ENCODE peak calls at places on chromosomes 1 and 21, in nine cellular contexts. F, T, B, J, R, E, V, U and O are unnamed samples.
A peak's percentile ranks its signal among the peaks of the same experiment; 100 is the strongest.

GRCh38 chr1:167052389-167052788 is 37.8 kb downstream of the GPA33 start:
- DNase-seq in F (no peak), T (no peak), B (peak; percentile 45), J (no peak), R (no peak), E (no peak), V (no peak), U (no peak), O (no peak)

GRCh38 chr1:211420389-211420788 is 71.6 kb downstream of the RD3 start:
- DNase-seq in F (no peak), T (no peak), B (no peak), J (no peak), R (no peak), E (no peak), V (peak; percentile 53), U (no peak), O (no peak)

GRCh38 chr1:224881762-224882211 is 47.7 kb upstream of the DNAH14 start:
- DNase-seq in F (no peak), T (no peak), B (no peak), J (no peak), R (no peak), E (no peak), V (no peak), U (no peak), O (peak; percentile 25)

GRCh38 chr1:189205863-189206262 is 1271.8 kb downstream of the BRINP3 start:
- DNase-seq in F (no peak), T (no peak), B (no peak), J (no peak), R (no peak), E (no peak), V (no peak), U (no peak), O (no peak)

GRCh38 chr1:172902861-172903381 is 147.8 kb downstream of the TNFSF18 start:
- DNase-seq in F (no peak), T (no peak), B (no peak), J (no peak), R (no peak), E (no peak), V (peak; percentile 60), U (no peak), O (no peak)

GRCh38 chr1:170721621-170722020 is 57.7 kb downstream of the PRRX1 start:
- DNase-seq in F (no peak), T (no peak), B (no peak), J (no peak), R (no peak), E (no peak), V (no peak), U (no peak), O (no peak)

GRCh38 chr1:195733826-195734225 is 874.4 kb downstream of the KCNT2 start:
- DNase-seq in F (no peak), T (peak; percentile 3), B (no peak), J (no peak), R (no peak), E (no peak), V (peak; percentile 30), U (no peak), O (no peak)

GRCh38 chr1:16260814-16261213 is 23.8 kb upstream of the CPLANE2 start:
- DNase-seq in F (no peak), T (no peak), B (no peak), J (no peak), R (no peak), E (no peak), V (no peak), U (no peak), O (no peak)

GRCh38 chr1:3630161-3630611 is 5.4 kb downstream of the TPRG1L start:
- DNase-seq in F (no peak), T (no peak), B (no peak), J (no peak), R (no peak), E (no peak), V (no peak), U (no peak), O (no peak)

GRCh38 chr1:36739703-36740289 is 257.1 kb upstream of the CSF3R start:
- DNase-seq in F (no peak), T (no peak), B (no peak), J (no peak), R (no peak), E (no peak), V (no peak), U (no peak), O (no peak)

GRCh38 chr1:26999440-26999987 is 6.0 kb downstream of the TRNP1 start:
- DNase-seq in F (no peak), T (no peak), B (peak; percentile 15), J (peak; percentile 87), R (no peak), E (peak; percentile 80), V (peak; percentile 91), U (no peak), O (no peak)

GRCh38 chr1:204319462-204319861 is 40.3 kb downstream of the PLEKHA6 start:
- DNase-seq in F (peak; percentile 42), T (no peak), B (no peak), J (no peak), R (no peak), E (no peak), V (peak; percentile 51), U (peak; percentile 57), O (no peak)

GRCh38 chr1:63634471-63634870 is 41.3 kb downstream of the PGM1 start:
- DNase-seq in F (no peak), T (no peak), B (no peak), J (no peak), R (no peak), E (no peak), V (no peak), U (no peak), O (no peak)

GRCh38 chr1:235919127-235919796 is 52.6 kb upstream of the LYST start:
- DNase-seq in F (no peak), T (no peak), B (no peak), J (no peak), R (no peak), E (no peak), V (no peak), U (no peak), O (no peak)

GRCh38 chr1:46005594-46005993 is 126.8 kb downstream of the PIK3R3 start:
- DNase-seq in F (no peak), T (no peak), B (no peak), J (no peak), R (no peak), E (no peak), V (no peak), U (no peak), O (no peak)

GRCh38 chr1:203584040-203584439 is 42.6 kb upstream of the ATP2B4 start:
- DNase-seq in F (no peak), T (no peak), B (no peak), J (no peak), R (no peak), E (no peak), V (peak; percentile 45), U (no peak), O (no peak)

GRCh38 chr1:112026501-112026900 is 37.0 kb upstream of the KCND3 start:
- DNase-seq in F (no peak), T (no peak), B (no peak), J (no peak), R (no peak), E (no peak), V (no peak), U (no peak), O (no peak)

GRCh38 chr1:238223067-238223640 is 332.4 kb upstream of the ZP4 start:
- DNase-seq in F (peak; percentile 53), T (no peak), B (no peak), J (no peak), R (no peak), E (no peak), V (peak; percentile 42), U (no peak), O (no peak)

GRCh38 chr1:92136316-92136715 is 56.2 kb downstream of the BTBD8 start:
- DNase-seq in F (no peak), T (no peak), B (no peak), J (no peak), R (no peak), E (no peak), V (no peak), U (no peak), O (no peak)

GRCh38 chr1:115413621-115414020 is 75.6 kb upstream of the NGF start:
- DNase-seq in F (no peak), T (no peak), B (no peak), J (no peak), R (no peak), E (no peak), V (no peak), U (no peak), O (no peak)

GRCh38 chr1:34946211-34946610 is 16.8 kb upstream of the DLGAP3 start:
- DNase-seq in F (no peak), T (no peak), B (no peak), J (no peak), R (no peak), E (no peak), V (no peak), U (no peak), O (no peak)

GRCh38 chr21:33228455-33228854 is 1.3 kb upstream of the IFNAR2 start:
- DNase-seq in F (no peak), T (no peak), B (no peak), J (no peak), R (no peak), E (no peak), V (no peak), U (no peak), O (no peak)

GRCh38 chr1:207805841-207806421 is 54.1 kb downstream of the CD46 start:
- DNase-seq in F (peak; percentile 77), T (no peak), B (no peak), J (peak; percentile 92), R (no peak), E (peak; percentile 58), V (peak; percentile 92), U (no peak), O (no peak)

GRCh38 chr1:175493321-175493998 is 249.9 kb downstream of the TNR start:
- DNase-seq in F (no peak), T (no peak), B (no peak), J (no peak), R (no peak), E (no peak), V (no peak), U (no peak), O (no peak)

GRCh38 chr1:89484097-89485038 is 40.3 kb upstream of the LRRC8B start:
- DNase-seq in F (no peak), T (no peak), B (no peak), J (no peak), R (no peak), E (no peak), V (no peak), U (no peak), O (no peak)

GRCh38 chr1:94481473-94481933 is 60.1 kb downstream of the F3 start:
- DNase-seq in F (peak; percentile 55), T (peak; percentile 31), B (peak; percentile 52), J (peak; percentile 42), R (no peak), E (peak; percentile 26), V (peak; percentile 75), U (peak; percentile 61), O (peak; percentile 9)

GRCh38 chr1:7657287-7658126 is 113.6 kb upstream of the VAMP3 start:
- DNase-seq in F (peak; percentile 68), T (no peak), B (no peak), J (no peak), R (no peak), E (no peak), V (no peak), U (no peak), O (no peak)

GRCh38 chr1:26145041-26145959 is 13.6 kb upstream of the FAM110D start:
- DNase-seq in F (peak; percentile 80), T (peak; percentile 55), B (peak; percentile 81), J (peak; percentile 86), R (peak; percentile 55), E (peak; percentile 77), V (peak; percentile 65), U (peak; percentile 78), O (no peak)

GRCh38 chr1:156154317-156154749 is 948 bp downstream of the SEMA4A start:
- DNase-seq in F (no peak), T (peak; percentile 86), B (no peak), J (peak; percentile 71), R (no peak), E (peak; percentile 64), V (no peak), U (no peak), O (peak; percentile 81)

GRCh38 chr1:65991694-65992093 is 199.0 kb downstream of the PDE4B start:
- DNase-seq in F (no peak), T (no peak), B (no peak), J (no peak), R (no peak), E (no peak), V (no peak), U (no peak), O (no peak)

GRCh38 chr1:21956720-21957552 is 19.8 kb upstream of the HSPG2 start:
- DNase-seq in F (no peak), T (no peak), B (no peak), J (peak; percentile 76), R (peak; percentile 32), E (peak; percentile 77), V (peak; percentile 74), U (peak; percentile 86), O (no peak)